ENCODE peak calls at places on chromosomes 11 and 22, in five cellular contexts. Q is colonic mucosa, C is adrenal gland, J is A549, B is fibroblast of lung. X is an unnamed sample.

GRCh38 chr11:8584511-8584910 is 9.5 kb downstream of the STK33 start:
- DNase-seq in B (no peak), Q (no peak), J (peak; percentile 50), C (no peak), X (no peak)

GRCh38 chr11:95154514-95154913 is 64.9 kb downstream of the ENDOD1 start:
- DNase-seq in J (peak; percentile 62), B (peak; percentile 42), C (peak; percentile 78), Q (peak; percentile 53), X (no peak)

GRCh38 chr11:84437129-84438123 is 1151.3 kb upstream of the CCDC90B start:
- DNase-seq in C (peak; percentile 65), B (peak; percentile 10), J (peak; percentile 3), Q (peak; percentile 15), X (peak; percentile 24)

GRCh38 chr11:106621479-106621878 is 396.8 kb downstream of the GUCY1A2 start:
- DNase-seq in B (no peak), C (no peak), Q (no peak), J (no peak), X (no peak)

GRCh38 chr11:61969838-61970452 is 2.5 kb upstream of the FTH1 start:
- DNase-seq in B (peak; percentile 80), J (peak; percentile 57), Q (no peak), C (no peak), X (no peak)

GRCh38 chr11:4539603-4540219 is 5.3 kb upstream of the OR52M1 start:
- DNase-seq in B (peak; percentile 8), Q (peak; percentile 57), C (peak; percentile 71), J (peak; percentile 30), X (no peak)

GRCh38 chr11:129703846-129704245 is 111.8 kb upstream of the TMEM45B start:
- DNase-seq in J (no peak), Q (no peak), B (no peak), C (no peak), X (no peak)

GRCh38 chr22:24834845-24835570 is 29.0 kb downstream of the SGSM1 start:
- DNase-seq in Q (peak; percentile 38), C (peak; percentile 68), J (peak; percentile 39), B (no peak), X (no peak)

GRCh38 chr11:92540113-92540512 is 315.5 kb downstream of the FAT3 start:
- DNase-seq in C (no peak), Q (no peak), J (no peak), B (no peak), X (no peak)

GRCh38 chr11:102244681-102245409 is 72.4 kb upstream of the BIRC3 start:
- DNase-seq in J (peak; percentile 45), B (peak; percentile 91), C (no peak), Q (no peak), X (no peak)

GRCh38 chr11:27717377-27717776 is 17.1 kb upstream of the BDNF start:
- DNase-seq in Q (no peak), B (peak; percentile 21), C (no peak), J (peak; percentile 56), X (no peak)
- TF ChIP-seq CTCF in Q (no peak), B (peak; percentile 47), C (no peak), J (peak; percentile 51), X (no peak)

GRCh38 chr22:39179841-39180335 is 27.4 kb upstream of the CBX7 start:
- DNase-seq in Q (no peak), C (peak; percentile 69), J (no peak), B (no peak), X (no peak)
- H3K4me1 ChIP-seq in Q (no peaks in the 10 kb centered on the region), C (peaks cover 27% of the 10 kb centered on the region), J (peaks cover 29% of the 10 kb centered on the region), B (peaks cover 31% of the 10 kb centered on the region), X (peaks cover 47% of the 10 kb centered on the region)

DNA sequence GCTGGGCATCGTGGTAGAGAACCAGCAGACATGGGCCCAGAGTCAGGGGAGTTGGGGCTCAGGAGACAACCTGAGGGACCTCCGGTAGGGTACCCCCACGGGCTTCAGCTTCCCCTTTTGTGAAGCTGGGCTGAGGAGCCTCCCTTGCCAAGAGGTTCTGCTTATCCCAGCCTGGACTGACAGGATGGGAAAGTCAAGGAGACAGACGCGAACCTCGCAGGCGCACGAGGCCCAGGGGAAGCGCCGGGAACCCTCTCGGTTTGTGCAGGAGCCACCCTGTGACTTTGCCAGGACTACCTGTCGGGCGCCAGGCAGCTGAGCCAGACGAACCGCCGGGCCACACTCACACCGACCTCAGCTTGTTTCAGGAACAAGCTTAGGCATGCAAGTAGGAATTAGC is 566.1 kb downstream of the BRD1 start:
- DNase-seq in C (no peak), B (no peak), Q (no peak), J (no peak), X (no peak)
- H3K9me3 ChIP-seq in C (no peaks in the 10 kb centered on the region), B (no peaks in the 10 kb centered on the region), Q (no peaks in the 10 kb centered on the region), J (no peaks in the 10 kb centered on the region), X (no peaks in the 10 kb centered on the region)

DNA sequence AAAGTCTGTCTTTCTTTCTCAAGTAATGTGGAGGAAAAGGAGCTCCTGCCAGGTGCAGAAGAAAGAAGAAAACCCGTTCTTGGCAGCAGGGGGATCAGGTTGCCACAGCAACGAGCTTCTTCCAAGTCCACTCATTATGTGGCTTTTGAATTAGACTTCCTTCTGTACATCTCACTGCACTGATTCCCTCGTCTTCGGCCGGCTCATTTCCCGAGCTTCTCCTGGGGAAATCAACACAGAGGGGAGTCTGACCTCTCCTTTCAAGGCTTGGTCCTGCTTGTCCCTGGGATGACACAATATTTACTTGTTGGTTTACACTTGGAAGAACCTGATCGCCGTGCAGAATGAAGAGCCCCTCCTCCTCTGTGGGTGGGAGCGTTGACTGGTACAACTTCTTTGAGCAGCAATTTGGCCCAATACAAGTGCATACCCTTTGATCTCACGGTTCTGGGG is 35.3 kb downstream of the MCHR1 start:
- DNase-seq in B (peak; percentile 90), Q (no peak), C (no peak), J (peak; percentile 78), X (no peak)
- TF ChIP-seq CTCF in B (no peak), Q (no peak), C (no peak), J (no peak), X (no peak)

GRCh38 chr11:44564198-44564597 is 1.3 kb upstream of the CD82 start:
- DNase-seq in C (peak; percentile 74), B (peak; percentile 32), J (no peak), Q (peak; percentile 78), X (no peak)
- H3K4me1 ChIP-seq in C (peaks cover 24% of the 10 kb centered on the region), B (peaks cover 23% of the 10 kb centered on the region), J (peaks cover 18% of the 10 kb centered on the region), Q (peaks cover 11% of the 10 kb centered on the region), X (peaks cover 18% of the 10 kb centered on the region)

GRCh38 chr22:49885281-49885680 is 31.6 kb downstream of the ZBED4 start:
- DNase-seq in C (no peak), Q (no peak), B (no peak), J (no peak), X (no peak)
- H3K9me3 ChIP-seq in C (no peaks in the 10 kb centered on the region), Q (no peaks in the 10 kb centered on the region), B (no peaks in the 10 kb centered on the region), J (no peaks in the 10 kb centered on the region), X (peaks cover 11% of the 10 kb centered on the region)

GRCh38 chr11:122368796-122369195 is 252.8 kb upstream of the BLID start:
- DNase-seq in J (no peak), B (no peak), Q (no peak), C (no peak), X (no peak)

GRCh38 chr11:122367809-122368231 is 251.8 kb upstream of the BLID start:
- DNase-seq in J (peak; percentile 36), Q (no peak), B (peak; percentile 83), C (peak; percentile 71), X (no peak)

GRCh38 chr11:122363306-122363705 is 247.3 kb upstream of the BLID start:
- DNase-seq in J (no peak), C (no peak), Q (no peak), B (no peak), X (no peak)

GRCh38 chr11:122362381-122362780 is 246.4 kb upstream of the BLID start:
- DNase-seq in B (no peak), Q (no peak), J (no peak), C (no peak), X (no peak)

GRCh38 chr11:122365545-122366380 is 249.7 kb upstream of the BLID start:
- DNase-seq in C (no peak), B (no peak), Q (no peak), J (no peak), X (peak; percentile 56)
- TF ChIP-seq CTCF in C (no peak), B (no peak), Q (no peak), J (no peak), X (no peak)

DNA sequence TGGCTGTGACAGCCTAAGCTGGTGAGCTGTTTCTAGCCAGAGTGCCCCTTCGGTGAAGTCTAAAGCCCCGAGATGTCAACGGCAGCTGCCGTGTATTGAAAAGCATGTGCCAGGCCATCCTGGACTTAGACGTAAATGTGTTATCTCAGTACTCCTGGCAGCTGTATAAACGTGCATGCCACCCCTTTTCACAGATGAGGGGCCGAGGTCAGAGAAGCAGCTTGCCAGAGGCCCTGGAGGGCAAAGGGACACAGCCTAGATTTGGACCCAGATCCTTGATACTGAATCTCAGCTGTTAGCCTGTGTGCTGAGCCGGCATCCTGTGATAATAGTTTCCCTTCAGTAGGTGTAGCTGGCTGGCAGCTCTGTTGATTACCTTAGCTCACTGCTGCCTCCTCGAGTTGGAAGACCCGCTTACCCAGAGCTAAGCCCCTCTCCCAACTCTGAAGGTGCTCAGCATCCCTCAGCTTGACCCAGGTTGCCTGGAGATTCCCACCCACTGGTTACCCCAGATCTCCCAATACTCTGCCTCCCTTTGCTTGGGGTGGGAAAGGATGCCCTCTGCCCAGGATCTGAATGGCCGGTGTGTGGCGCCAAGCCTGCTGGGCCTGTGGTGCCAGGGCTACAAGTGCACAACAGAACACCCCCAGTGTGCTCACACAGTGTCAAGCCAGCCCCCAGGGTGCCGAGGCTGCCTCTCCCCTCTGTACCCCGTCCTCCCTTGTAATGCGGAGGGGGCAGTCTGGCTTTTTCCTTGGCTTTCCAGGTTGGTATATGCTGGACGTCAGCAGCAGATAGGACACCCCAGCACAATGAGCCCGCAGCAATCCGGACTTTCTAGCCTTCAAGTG is 59.8 kb upstream of the WNT7B start:
- DNase-seq in C (peak; percentile 70), J (peak; percentile 69), B (peak; percentile 49), Q (peak; percentile 36), X (no peak)
- H3K4me1 ChIP-seq in C (peaks cover 25% of the 10 kb centered on the region), J (peaks cover 15% of the 10 kb centered on the region), B (peaks cover 6% of the 10 kb centered on the region), Q (peaks cover 8% of the 10 kb centered on the region), X (peaks cover 15% of the 10 kb centered on the region)

DNA sequence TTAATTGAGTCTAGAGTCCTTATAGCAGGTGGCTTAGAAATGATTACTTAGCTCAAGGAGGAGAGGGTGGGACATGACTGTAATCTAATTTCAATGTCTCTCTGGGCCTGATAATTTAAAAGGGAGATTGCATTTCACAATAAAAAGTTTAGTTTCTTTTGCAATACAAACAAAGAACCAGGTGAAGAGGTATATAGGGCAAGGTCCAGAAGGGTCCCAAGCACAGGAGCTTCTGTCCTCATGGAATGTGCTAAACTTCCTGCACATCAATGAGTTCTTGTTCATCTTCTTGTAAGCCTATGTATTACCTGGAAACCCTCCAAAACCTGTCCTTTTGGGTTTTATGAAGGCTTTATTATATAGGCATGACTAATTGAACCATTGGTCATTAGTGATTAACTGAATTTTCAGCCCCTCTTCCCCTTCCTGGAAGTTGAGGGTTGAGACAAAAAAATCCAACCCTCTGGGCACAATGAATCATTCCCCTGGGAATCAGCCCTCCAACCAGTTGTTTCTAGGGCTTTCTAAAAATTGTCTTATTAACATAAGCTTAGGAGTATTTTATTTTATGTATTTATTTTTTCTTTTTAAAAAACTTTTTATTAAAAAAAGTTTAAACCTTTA is 37.6 kb downstream of the MS4A2 start:
- DNase-seq in Q (no peak), C (no peak), B (no peak), J (no peak), X (no peak)
- H3K9me3 ChIP-seq in Q (no peaks in the 10 kb centered on the region), C (no peaks in the 10 kb centered on the region), B (no peaks in the 10 kb centered on the region), J (no peaks in the 10 kb centered on the region), X (no peaks in the 10 kb centered on the region)